ENCODE peak calls at places on chromosomes 2 and 18, in eight cellular contexts. Y is fibroblast of lung, Z is sigmoid colon, T is A673, G is cardiac muscle cell, M is lung, D is lower lobe of right lung, Q is right atrium auricular region. F is an unnamed sample. For H3K27me3, the result is how much of the 10 kb centered on the place peaks cover.

GRCh38 chr2:239465017-239466001 is 64.5 kb upstream of the HDAC4 start:
- DNase-seq in Y (peak), Z (peak), T (peak), G (no peak), M (peak), D (peak), Q (peak), F (peak)

GRCh38 chr2:59776726-59777008 is 776.8 kb downstream of the BCL11A start:
- DNase-seq in Y (no peak), Z (no peak), T (no peak), G (no peak), M (no peak), D (no peak), Q (no peak), F (no peak)

GRCh38 chr18:9335255-9336045 is 877 bp downstream of the TWSG1 start:
- DNase-seq in Y (peak), Z (no peak), T (peak), G (peak), M (no peak), D (no peak), Q (no peak), F (no peak)

GRCh38 chr18:6031442-6031841 is 136.1 kb upstream of the TMEM200C start:
- DNase-seq in Y (no peak), Z (no peak), T (no peak), G (no peak), M (no peak), D (no peak), Q (no peak), F (no peak)

GRCh38 chr2:44748-45341 is 1.5 kb downstream of the FAM110C start:
- DNase-seq in Y (no peak), Z (no peak), T (no peak), G (no peak), M (no peak), D (peak), Q (no peak), F (no peak)

GRCh38 chr2:172409042-172409441 is 18.3 kb upstream of the ITGA6 start:
- DNase-seq in Y (no peak), Z (no peak), T (no peak), G (no peak), M (no peak), D (no peak), Q (no peak), F (no peak)

GRCh38 chr2:99836670-99837069 is 305.7 kb downstream of the AFF3 start:
- DNase-seq in Y (peak), Z (no peak), T (no peak), G (no peak), M (no peak), D (no peak), Q (no peak), F (no peak)

GRCh38 chr2:8754056-8754790 is 72.4 kb downstream of the ID2 start:
- DNase-seq in Y (peak), Z (no peak), T (peak), G (peak), M (no peak), D (no peak), Q (no peak), F (no peak)

GRCh38 chr2:121285077-121285449 is at the start of gene TFCP2L1:
- DNase-seq in Y (no peak), Z (no peak), T (peak), G (peak), M (peak), D (peak), Q (no peak), F (no peak)

GRCh38 chr2:44715671-44716077 is 225.8 kb upstream of the SIX3 start:
- DNase-seq in Y (peak), Z (no peak), T (peak), G (peak), M (no peak), D (no peak), Q (no peak), F (no peak)

GRCh38 chr18:24659837-24660720 is 199.6 kb downstream of the HRH4 start:
- DNase-seq in Y (peak), Z (peak), T (peak), G (peak), M (no peak), D (peak), Q (peak), F (peak)

GRCh38 chr2:61536086-61536722 is 2.0 kb downstream of the XPO1 start:
- DNase-seq in Y (peak), Z (peak), T (peak), G (peak), M (no peak), D (no peak), Q (no peak), F (no peak)
- TF ChIP-seq CTCF in Y (no peak), Z (no peak), T (no peak), G (no peak), M (no peak), D (no peak), Q (no peak), F (no peak)

GRCh38 chr18:12256946-12257345 is 2.8 kb downstream of the CIDEA start:
- DNase-seq in Y (no peak), Z (no peak), T (peak), G (peak), M (no peak), D (no peak), Q (no peak), F (no peak)

GRCh38 chr18:12257996-12258718 is 4.0 kb downstream of the CIDEA start:
- DNase-seq in Y (no peak), Z (no peak), T (no peak), G (no peak), M (no peak), D (no peak), Q (no peak), F (no peak)

GRCh38 chr18:12262748-12263147 is 8.6 kb downstream of the CIDEA start:
- DNase-seq in Y (no peak), Z (no peak), T (no peak), G (no peak), M (no peak), D (no peak), Q (no peak), F (peak)

GRCh38 chr18:12255626-12256026 is 1.5 kb downstream of the CIDEA start:
- DNase-seq in Y (peak), Z (no peak), T (no peak), G (no peak), M (no peak), D (no peak), Q (no peak), F (peak)

DNA sequence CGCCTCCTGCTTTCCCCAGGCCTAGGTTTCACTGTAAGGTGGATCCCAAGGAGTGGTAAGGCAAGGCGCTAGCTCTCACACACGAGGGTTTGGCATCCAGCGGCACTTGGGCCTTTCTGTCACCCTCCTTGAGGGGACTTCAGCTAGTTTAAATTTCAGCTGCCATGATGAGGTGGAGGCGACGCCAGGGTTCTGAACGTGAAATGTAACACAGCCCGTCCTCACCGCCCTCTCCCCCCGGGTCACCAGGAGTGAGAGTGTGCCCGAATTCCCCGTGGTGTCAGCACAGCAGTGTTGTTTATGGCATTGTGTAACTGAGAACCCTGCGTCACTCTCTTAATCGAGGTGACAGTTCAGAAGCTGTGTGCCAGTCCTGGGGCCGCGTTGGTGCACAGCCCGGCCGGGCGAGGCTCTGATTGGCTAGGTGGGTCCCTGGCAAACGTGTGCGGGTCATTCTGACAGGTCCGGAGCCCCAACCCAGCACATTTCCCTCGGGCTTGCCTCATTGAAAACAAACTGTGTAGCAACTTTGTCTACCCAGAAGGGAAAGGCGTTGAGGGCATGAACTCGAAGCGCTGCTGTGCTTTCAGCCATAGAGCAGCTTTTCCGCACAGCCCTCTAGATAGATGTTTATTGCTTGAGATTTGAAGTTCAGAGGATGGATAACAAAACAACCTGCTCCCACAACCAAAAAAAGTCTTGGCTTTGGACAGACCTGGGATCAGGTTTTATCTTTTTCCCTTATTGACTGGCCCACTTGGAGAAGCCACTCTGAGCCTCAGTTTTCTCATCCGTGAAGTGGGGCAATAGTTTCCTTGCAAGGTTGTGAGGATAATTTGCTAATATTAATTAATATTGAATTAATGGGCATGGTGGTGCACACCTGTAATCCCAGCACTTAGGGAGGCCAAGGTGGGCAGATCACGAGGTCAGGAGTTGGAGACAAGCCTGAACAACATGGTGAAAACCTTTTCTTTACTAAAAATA is 4.9 kb downstream of the CIDEA start:
- DNase-seq in Y (no peak), Z (no peak), T (no peak), G (no peak), M (no peak), D (no peak), Q (no peak), F (no peak)
- H3K27me3 ChIP-seq in Y (under half), Z (under half), T (under half), G (half or more), M (under half), D (under half), Q (under half), F (under half)

GRCh38 chr2:127508025-127508620 is 18.2 kb downstream of the IWS1 start:
- DNase-seq in Y (peak), Z (no peak), T (no peak), G (no peak), M (no peak), D (no peak), Q (no peak), F (no peak)

GRCh38 chr2:127498386-127498785 is 27.9 kb downstream of the IWS1 start:
- DNase-seq in Y (peak), Z (no peak), T (no peak), G (peak), M (no peak), D (no peak), Q (no peak), F (no peak)

GRCh38 chr2:127506502-127506901 is 19.8 kb downstream of the IWS1 start:
- DNase-seq in Y (no peak), Z (no peak), T (no peak), G (no peak), M (no peak), D (no peak), Q (no peak), F (no peak)

GRCh38 chr2:127504552-127505460 is 21.5 kb downstream of the IWS1 start:
- DNase-seq in Y (no peak), Z (no peak), T (no peak), G (no peak), M (no peak), D (no peak), Q (no peak), F (no peak)

DNA sequence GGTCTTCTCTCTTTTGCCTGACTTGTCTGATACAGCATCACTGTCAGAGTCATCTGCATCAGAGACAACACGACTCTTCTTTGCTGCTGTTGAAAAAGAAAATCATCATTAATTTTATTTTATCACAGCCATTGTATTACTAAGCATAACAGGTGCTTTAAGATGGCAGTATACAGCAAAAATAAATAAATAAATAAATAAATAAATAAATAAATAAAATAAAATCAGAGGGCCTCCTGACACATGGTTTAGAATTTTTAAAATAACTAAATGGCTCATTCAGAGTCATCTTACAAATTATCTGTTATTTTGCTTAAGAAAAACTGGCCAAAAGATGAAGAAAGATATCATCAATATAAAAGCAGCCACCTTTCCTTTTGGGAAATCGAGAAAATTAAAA is 22.8 kb downstream of the IWS1 start:
- DNase-seq in Y (no peak), Z (no peak), T (no peak), G (no peak), M (no peak), D (no peak), Q (no peak), F (no peak)
- TF ChIP-seq CTCF in Y (no peak), Z (no peak), T (no peak), G (no peak), M (no peak), D (no peak), Q (no peak), F (no peak)

DNA sequence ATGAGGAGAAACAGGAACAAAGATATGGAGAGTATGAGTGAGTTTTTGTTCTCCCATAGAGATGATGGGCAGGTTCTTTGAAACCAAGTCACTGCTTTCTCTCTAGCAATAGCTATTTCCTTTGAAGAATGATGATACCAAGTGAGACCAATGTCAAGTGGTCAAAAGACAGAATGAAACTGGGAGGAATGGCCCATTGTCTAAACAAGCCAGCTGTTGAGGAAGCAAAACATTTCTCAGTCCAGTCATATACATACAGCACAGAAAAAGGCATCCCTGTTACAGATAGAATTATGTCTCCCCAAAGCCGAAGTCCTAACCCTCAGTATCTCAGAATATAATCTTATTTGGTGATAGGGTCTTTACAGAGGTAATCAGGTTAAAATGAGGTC is 66.1 kb upstream of the EPC2 start:
- DNase-seq in Y (no peak), Z (no peak), T (no peak), G (no peak), M (no peak), D (no peak), Q (no peak), F (no peak)
- H3K27me3 ChIP-seq in Y (under half), Z (under half), T (under half), G (under half), M (under half), D (under half), Q (under half), F (under half)

GRCh38 chr2:78355967-78356366 is 669.5 kb upstream of the REG3G start:
- DNase-seq in Y (no peak), Z (no peak), T (no peak), G (no peak), M (no peak), D (no peak), Q (no peak), F (no peak)

GRCh38 chr2:78351208-78351607 is 674.3 kb upstream of the REG3G start:
- DNase-seq in Y (no peak), Z (no peak), T (peak), G (no peak), M (no peak), D (no peak), Q (no peak), F (no peak)
- TF ChIP-seq CTCF in Y (no peak), Z (no peak), T (peak), G (no peak), M (no peak), D (no peak), Q (no peak), F (peak)

DNA sequence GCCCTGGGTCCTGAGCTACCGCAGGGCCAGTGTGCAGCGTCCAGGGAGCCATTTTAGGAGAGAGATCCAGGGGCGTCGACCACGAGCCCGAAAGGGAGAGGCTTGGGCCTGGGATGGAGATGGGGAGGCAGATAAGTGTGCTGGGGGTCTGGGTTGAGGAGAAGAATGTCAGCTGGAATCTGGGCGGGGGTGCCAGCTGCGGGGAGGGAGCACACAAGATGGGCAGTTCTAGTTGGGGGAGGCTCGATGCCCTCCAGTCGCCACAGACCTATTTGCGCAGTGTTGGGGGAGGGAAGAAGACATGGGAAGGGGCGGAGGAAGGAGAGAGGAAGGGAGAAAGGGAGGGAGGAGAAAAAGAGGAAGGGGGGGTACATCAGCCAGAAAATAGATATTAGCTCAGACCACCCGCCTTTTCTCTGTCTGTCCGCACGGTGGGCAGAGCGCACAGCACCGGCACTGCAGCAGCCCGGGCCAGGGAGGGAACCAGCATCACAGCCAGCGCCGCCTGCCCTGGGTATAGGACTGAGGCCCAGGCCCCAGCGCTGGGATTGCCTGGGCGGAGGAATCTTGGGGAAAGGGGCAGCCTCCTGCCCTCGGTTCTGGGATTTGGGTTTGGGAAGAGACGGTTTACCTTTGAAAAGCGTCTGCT is 1.9 kb upstream of the HOXD11 start:
- DNase-seq in Y (no peak), Z (peak), T (peak), G (no peak), M (no peak), D (no peak), Q (no peak), F (no peak)
- H3K27me3 ChIP-seq in Y (half or more), Z (under half), T (under half), G (half or more), M (under half), D (half or more), Q (half or more), F (half or more)

GRCh38 chr18:53380063-53380639 is 844.3 kb downstream of the MBD2 start:
- DNase-seq in Y (peak), Z (no peak), T (peak), G (peak), M (no peak), D (no peak), Q (no peak), F (no peak)
- TF ChIP-seq CTCF in Y (no peak), Z (no peak), T (peak), G (peak), M (no peak), D (peak), Q (peak), F (no peak)